ENCODE peak calls at places on chromosomes 16 and 17, in five cellular contexts. D is fibroblast of pulmonary artery, G is breast epithelium, R is GM10248, N is bronchial epithelial cell. O is an unnamed sample.

GRCh38 chr17:1003972-1004768 is 7.2 kb downstream of the TIMM22 start:
- DNase-seq in N (no peak), D (no peak), G (no peak), R (no peak), O (no peak)

GRCh38 chr17:48840441-48840840 is 9.6 kb downstream of the CALCOCO2 start:
- DNase-seq in N (no peak), D (peak; percentile 29), R (no peak), G (no peak), O (peak; percentile 27)

GRCh38 chr16:69017036-69017783 is 88.2 kb upstream of the HAS3 start:
- DNase-seq in D (peak; percentile 50), N (peak; percentile 82), G (no peak), R (no peak), O (peak; percentile 48)

GRCh38 chr17:50587571-50587970 is 27.1 kb downstream of the CACNA1G start:
- DNase-seq in R (no peak), G (no peak), D (no peak), N (no peak), O (no peak)

GRCh38 chr16:29899516-29900101 is at the start of gene SEZ6L2:
- DNase-seq in R (no peak), N (peak; percentile 88), D (peak; percentile 95), G (peak; percentile 55), O (peak; percentile 84)

GRCh38 chr17:18224428-18225120 is 861 bp upstream of the LLGL1 start:
- DNase-seq in R (no peak), D (peak; percentile 63), G (no peak), N (no peak), O (peak; percentile 35)

GRCh38 chr16:72241930-72242329 is 70.0 kb upstream of the PMFBP1 start:
- DNase-seq in R (no peak), N (peak; percentile 50), D (peak; percentile 77), G (no peak), O (peak; percentile 73)

GRCh38 chr17:80433916-80434666 is 19.1 kb downstream of the ENDOV start:
- DNase-seq in R (no peak), G (no peak), D (no peak), N (no peak), O (no peak)

GRCh38 chr17:51805220-51805619 is 353.3 kb downstream of the CA10 start:
- DNase-seq in D (no peak), R (no peak), G (no peak), N (no peak), O (no peak)

GRCh38 chr16:55248058-55248457 is 75.9 kb upstream of the IRX6 start:
- DNase-seq in N (no peak), D (no peak), R (no peak), G (no peak), O (no peak)

GRCh38 chr17:6474906-6475305 is 30.7 kb downstream of the PIMREG start:
- DNase-seq in N (peak; percentile 52), G (no peak), R (no peak), D (no peak), O (no peak)

GRCh38 chr16:50585331-50585776 is 37.2 kb downstream of the NKD1 start:
- DNase-seq in N (no peak), R (no peak), D (peak; percentile 14), G (peak; percentile 64), O (peak; percentile 89)

GRCh38 chr17:38980455-38981217 is 13.4 kb upstream of the FBXO47 start:
- DNase-seq in D (peak; percentile 32), R (no peak), N (no peak), G (no peak), O (peak; percentile 58)

GRCh38 chr16:56242740-56243139 is 51.5 kb downstream of the GNAO1 start:
- DNase-seq in R (no peak), G (no peak), N (no peak), D (no peak), O (no peak)

GRCh38 chr17:72381597-72382397 is 261.0 kb downstream of the SOX9 start:
- DNase-seq in N (no peak), D (no peak), G (no peak), R (no peak), O (no peak)

GRCh38 chr17:72497915-72498314 is 377.1 kb downstream of the SOX9 start:
- DNase-seq in N (no peak), G (no peak), R (no peak), D (no peak), O (no peak)

GRCh38 chr17:27807567-27808470 is 7.5 kb upstream of the NOS2 start:
- DNase-seq in N (no peak), R (peak; percentile 78), D (no peak), G (no peak), O (no peak)

GRCh38 chr17:59542960-59543635 is 22.3 kb upstream of the DHX40 start:
- DNase-seq in D (no peak), N (no peak), R (no peak), G (no peak), O (no peak)

GRCh38 chr16:21937387-21937829 is 15.8 kb upstream of the UQCRC2 start:
- DNase-seq in D (no peak), G (no peak), N (no peak), R (no peak), O (no peak)

GRCh38 chr17:7260601-7261376 is 1.5 kb downstream of the CLDN7 start:
- DNase-seq in D (no peak), R (no peak), N (peak; percentile 30), G (peak; percentile 60), O (no peak)

GRCh38 chr17:27581016-27581415 is 50.0 kb upstream of the LGALS9 start:
- DNase-seq in G (no peak), D (no peak), R (no peak), N (no peak), O (no peak)

GRCh38 chr17:50487213-50488096 is 8.8 kb downstream of the RSAD1 start:
- DNase-seq in G (no peak), D (no peak), N (peak; percentile 90), R (no peak), O (no peak)

GRCh38 chr17:59431606-59432005 is 100.2 kb downstream of the YPEL2 start:
- DNase-seq in G (no peak), R (no peak), D (peak; percentile 60), N (no peak), O (peak; percentile 53)

GRCh38 chr17:50262001-50262794 is 12.1 kb upstream of the TMEM92 start:
- DNase-seq in G (peak; percentile 12), N (no peak), R (peak; percentile 8), D (no peak), O (no peak)

GRCh38 chr17:49022391-49022941 is 25.3 kb downstream of the IGF2BP1 start:
- DNase-seq in R (no peak), G (no peak), N (peak; percentile 39), D (peak; percentile 83), O (peak; percentile 59)

GRCh38 chr17:50071692-50072091 is 15.8 kb downstream of the ITGA3 start:
- DNase-seq in R (no peak), D (no peak), N (no peak), G (no peak), O (no peak)

GRCh38 chr17:27455914-27456680 is at the start of gene KSR1:
- DNase-seq in N (peak; percentile 21), D (peak; percentile 74), R (peak; percentile 93), G (peak; percentile 66), O (peak; percentile 63)

GRCh38 chr16:10877472-10877946 is 507 bp downstream of the CIITA start:
- DNase-seq in G (no peak), R (no peak), N (no peak), D (no peak), O (no peak)

GRCh38 chr17:77546772-77547201 is 406.0 kb downstream of the SEC14L1 start:
- DNase-seq in N (no peak), G (no peak), R (no peak), D (no peak), O (no peak)

GRCh38 chr16:19898924-19899604 is 14.4 kb upstream of the GPRC5B start:
- DNase-seq in D (peak; percentile 62), R (peak; percentile 67), N (peak; percentile 53), G (no peak), O (peak; percentile 65)

GRCh38 chr16:22641030-22641671 is 130.5 kb downstream of the NPIPB5 start:
- DNase-seq in D (peak; percentile 61), G (no peak), N (peak; percentile 63), R (no peak), O (peak; percentile 61)

DNA sequence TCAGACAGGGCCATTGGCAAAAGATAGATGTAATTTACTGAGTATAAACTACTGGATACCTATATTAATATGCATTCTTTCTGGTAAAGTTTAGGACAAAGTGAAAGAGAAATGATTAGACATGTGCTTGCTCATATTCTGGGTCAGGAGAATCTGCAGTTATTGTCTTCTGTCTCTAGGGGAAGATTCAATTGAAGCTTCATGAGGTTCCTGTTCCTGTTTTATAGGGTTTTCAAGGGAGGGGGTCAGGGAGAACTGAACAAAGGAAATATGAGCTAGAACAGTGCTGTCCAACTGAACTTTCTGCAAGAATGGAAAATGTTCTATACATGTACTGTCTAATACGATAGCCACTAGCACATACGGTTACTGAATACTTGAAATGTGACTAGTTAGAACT is 59.3 kb upstream of the CORO6 start:
- DNase-seq in D (no peak), R (peak; percentile 35), N (no peak), G (no peak), O (no peak)
- TF ChIP-seq CTCF in D (no peak), R (no peak), N (no peak), G (no peak), O (peak; percentile 3)

GRCh38 chr16:54194008-54194731 is 92.4 kb downstream of the IRX3 start:
- DNase-seq in D (peak; percentile 40), N (peak; percentile 50), R (no peak), G (peak; percentile 85), O (peak; percentile 57)
- TF ChIP-seq CTCF in D (no peak), N (peak; percentile 8), R (no peak), G (no peak), O (no peak)

DNA sequence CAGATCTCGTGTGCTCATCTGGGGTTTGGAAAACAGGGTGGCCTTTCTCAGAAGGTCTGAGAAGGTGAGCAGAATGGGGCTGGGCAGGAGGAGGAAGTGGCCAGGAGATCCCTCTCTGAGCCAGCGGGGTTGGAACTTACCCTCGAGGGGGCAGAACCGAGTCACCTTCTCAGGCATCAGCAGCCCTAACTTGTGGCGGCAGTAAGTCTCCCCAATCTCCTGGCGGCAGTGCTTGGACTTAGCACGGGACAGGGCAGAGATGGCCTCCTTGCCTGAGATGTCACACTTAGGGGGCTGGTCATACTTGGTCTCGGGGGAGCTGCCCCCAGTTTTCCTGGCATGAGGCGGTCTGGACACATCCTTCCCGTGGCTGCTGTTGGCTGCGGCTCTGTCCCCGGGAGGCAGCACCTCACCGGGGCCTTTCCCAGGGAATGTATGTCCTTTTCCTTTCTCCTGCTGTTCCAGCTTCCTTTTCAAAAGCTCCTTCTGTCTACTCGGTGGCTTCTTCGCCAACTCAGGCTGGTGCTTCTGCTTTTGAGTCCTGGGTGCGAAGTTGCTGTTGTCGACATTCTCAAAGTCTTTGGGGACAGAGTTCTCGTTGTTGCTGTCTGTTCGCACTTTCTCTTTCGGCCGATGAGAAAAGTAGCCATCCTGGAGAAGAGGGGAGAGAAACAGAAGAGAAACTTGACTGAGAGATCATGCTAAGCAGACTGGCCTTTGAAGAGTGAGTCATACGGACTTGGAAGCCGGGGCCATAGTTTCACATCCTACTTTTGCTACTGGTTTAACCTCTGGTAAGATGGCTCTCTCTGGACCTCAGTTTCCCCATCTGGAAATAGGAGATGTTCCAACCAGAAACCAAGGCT is 211.7 kb downstream of the XYLT1 start:
- DNase-seq in G (no peak), N (no peak), R (peak; percentile 82), D (no peak), O (no peak)
- TF ChIP-seq CTCF in G (no peak), N (no peak), R (peak; percentile 60), D (no peak), O (no peak)

GRCh38 chr16:57797526-57798266 is 4.6 kb downstream of the KIFC3 start:
- DNase-seq in R (no peak), G (peak; percentile 79), D (no peak), N (peak; percentile 78), O (no peak)
- TF ChIP-seq CTCF in R (no peak), G (no peak), D (no peak), N (no peak), O (no peak)